ENCODE peak calls at places on chromosomes 11 and 22, in six cellular contexts. E, N, D, B, W and J are unnamed samples.

GRCh38 chr22:22682807-22683667 is 38.6 kb downstream of the GGTLC2 start:
- DNase-seq in E (peak; percentile 16), N (no peak), D (no peak), B (no peak), W (no peak), J (no peak)

GRCh38 chr11:13009921-13010736 is 1.0 kb downstream of the RASSF10 start:
- DNase-seq in E (no peak), N (no peak), D (no peak), B (no peak), W (no peak), J (peak; percentile 12)

GRCh38 chr11:34732831-34733230 is 111.9 kb downstream of the EHF start:
- DNase-seq in E (no peak), N (no peak), D (no peak), B (no peak), W (no peak), J (no peak)

GRCh38 chr22:46068176-46068907 is 82.0 kb upstream of the PPARA start:
- DNase-seq in E (no peak), N (no peak), D (no peak), B (no peak), W (no peak), J (no peak)

GRCh38 chr11:120134106-120134930 is 3.6 kb downstream of the TRIM29 start:
- DNase-seq in E (no peak), N (no peak), D (no peak), B (no peak), W (no peak), J (no peak)

GRCh38 chr11:112320668-112321067 is 60.0 kb upstream of the PLET1 start:
- DNase-seq in E (peak; percentile 93), N (no peak), D (no peak), B (no peak), W (no peak), J (no peak)

GRCh38 chr22:21582801-21583740 is 15.6 kb downstream of the UBE2L3 start:
- DNase-seq in E (no peak), N (no peak), D (no peak), B (no peak), W (no peak), J (no peak)

GRCh38 chr22:41197808-41198585 is 7.1 kb upstream of the L3MBTL2 start:
- DNase-seq in E (no peak), N (peak; percentile 55), D (no peak), B (peak; percentile 61), W (peak; percentile 70), J (no peak)

GRCh38 chr11:44535201-44535980 is 30.1 kb upstream of the CD82 start:
- DNase-seq in E (no peak), N (no peak), D (no peak), B (no peak), W (no peak), J (no peak)

GRCh38 chr11:86461892-86462291 is 87.2 kb downstream of the CCDC81 start:
- DNase-seq in E (no peak), N (no peak), D (no peak), B (no peak), W (no peak), J (no peak)